ENCODE peak calls at places on chromosomes 12 and 14, in eight cellular contexts. One of them, this sample, is unnamed.

GRCh38 chr14:84885061-84885460 is 644.9 kb upstream of the FLRT2 start:
- DNase-seq in HEK293T: no peak
- DNase-seq in activated CD4-positive, alpha-beta T cell treated with anti-CD3 and anti-CD28 coated beads, Interleukin-2, amount 50 U/mL, for 4 hours: no peak
- DNase-seq in stimulated activated CD4-positive, alpha-beta T cell treated with anti-CD3 and anti-CD28 coated beads, Interleukin-4, amount 100 ng/mL, for 48 hours: no peak
- DNase-seq in fibroblast of pulmonary artery: no peak
- DNase-seq in neural crest cell: no peak
- DNase-seq in iris pigment epithelial cell: no peak
- DNase-seq in NCI-H1092: no peak
- DNase-seq in this sample: no peak

GRCh38 chr12:53324113-53324778 is 2.8 kb upstream of the AAAS start:
- DNase-seq in HEK293T: no peak
- DNase-seq in activated CD4-positive, alpha-beta T cell treated with anti-CD3 and anti-CD28 coated beads, Interleukin-2, amount 50 U/mL, for 4 hours: peak; percentile 42
- DNase-seq in stimulated activated CD4-positive, alpha-beta T cell treated with anti-CD3 and anti-CD28 coated beads, Interleukin-4, amount 100 ng/mL, for 48 hours: peak; percentile 52
- DNase-seq in fibroblast of pulmonary artery: no peak
- DNase-seq in neural crest cell: no peak
- DNase-seq in iris pigment epithelial cell: no peak
- DNase-seq in NCI-H1092: no peak
- DNase-seq in this sample: peak; percentile 73

GRCh38 chr12:12034344-12034743 is 36.4 kb upstream of the BCL2L14 start:
- DNase-seq in HEK293T: no peak
- DNase-seq in activated CD4-positive, alpha-beta T cell treated with anti-CD3 and anti-CD28 coated beads, Interleukin-2, amount 50 U/mL, for 4 hours: no peak
- DNase-seq in stimulated activated CD4-positive, alpha-beta T cell treated with anti-CD3 and anti-CD28 coated beads, Interleukin-4, amount 100 ng/mL, for 48 hours: no peak
- DNase-seq in fibroblast of pulmonary artery: no peak
- DNase-seq in neural crest cell: no peak
- DNase-seq in iris pigment epithelial cell: no peak
- DNase-seq in NCI-H1092: no peak
- DNase-seq in this sample: no peak

GRCh38 chr12:111761099-111761498 is 5.6 kb upstream of the ALDH2 start:
- DNase-seq in HEK293T: no peak
- DNase-seq in activated CD4-positive, alpha-beta T cell treated with anti-CD3 and anti-CD28 coated beads, Interleukin-2, amount 50 U/mL, for 4 hours: no peak
- DNase-seq in stimulated activated CD4-positive, alpha-beta T cell treated with anti-CD3 and anti-CD28 coated beads, Interleukin-4, amount 100 ng/mL, for 48 hours: no peak
- DNase-seq in fibroblast of pulmonary artery: no peak
- DNase-seq in neural crest cell: no peak
- DNase-seq in iris pigment epithelial cell: no peak
- DNase-seq in NCI-H1092: no peak
- DNase-seq in this sample: no peak

GRCh38 chr12:26928661-26929060 is 9.1 kb downstream of the INTS13 start:
- DNase-seq in HEK293T: no peak
- DNase-seq in activated CD4-positive, alpha-beta T cell treated with anti-CD3 and anti-CD28 coated beads, Interleukin-2, amount 50 U/mL, for 4 hours: no peak
- DNase-seq in stimulated activated CD4-positive, alpha-beta T cell treated with anti-CD3 and anti-CD28 coated beads, Interleukin-4, amount 100 ng/mL, for 48 hours: no peak
- DNase-seq in fibroblast of pulmonary artery: no peak
- DNase-seq in neural crest cell: no peak
- DNase-seq in iris pigment epithelial cell: no peak
- DNase-seq in NCI-H1092: no peak
- DNase-seq in this sample: no peak

GRCh38 chr12:73361867-73362230 is 1089.7 kb downstream of the TRHDE start:
- DNase-seq in HEK293T: no peak
- DNase-seq in activated CD4-positive, alpha-beta T cell treated with anti-CD3 and anti-CD28 coated beads, Interleukin-2, amount 50 U/mL, for 4 hours: no peak
- DNase-seq in stimulated activated CD4-positive, alpha-beta T cell treated with anti-CD3 and anti-CD28 coated beads, Interleukin-4, amount 100 ng/mL, for 48 hours: no peak
- DNase-seq in fibroblast of pulmonary artery: no peak
- DNase-seq in neural crest cell: no peak
- DNase-seq in iris pigment epithelial cell: no peak
- DNase-seq in NCI-H1092: no peak
- DNase-seq in this sample: no peak

GRCh38 chr12:64675795-64676194 is 65.5 kb downstream of the RASSF3 start:
- DNase-seq in HEK293T: no peak
- DNase-seq in activated CD4-positive, alpha-beta T cell treated with anti-CD3 and anti-CD28 coated beads, Interleukin-2, amount 50 U/mL, for 4 hours: no peak
- DNase-seq in stimulated activated CD4-positive, alpha-beta T cell treated with anti-CD3 and anti-CD28 coated beads, Interleukin-4, amount 100 ng/mL, for 48 hours: no peak
- DNase-seq in fibroblast of pulmonary artery: peak; percentile 61
- DNase-seq in neural crest cell: no peak
- DNase-seq in iris pigment epithelial cell: no peak
- DNase-seq in NCI-H1092: no peak
- DNase-seq in this sample: no peak

GRCh38 chr14:32472512-32473472 is 143.7 kb downstream of the AKAP6 start:
- DNase-seq in HEK293T: no peak
- DNase-seq in activated CD4-positive, alpha-beta T cell treated with anti-CD3 and anti-CD28 coated beads, Interleukin-2, amount 50 U/mL, for 4 hours: no peak
- DNase-seq in stimulated activated CD4-positive, alpha-beta T cell treated with anti-CD3 and anti-CD28 coated beads, Interleukin-4, amount 100 ng/mL, for 48 hours: no peak
- DNase-seq in fibroblast of pulmonary artery: peak; percentile 69
- DNase-seq in neural crest cell: no peak
- DNase-seq in iris pigment epithelial cell: peak; percentile 86
- DNase-seq in NCI-H1092: peak; percentile 43
- DNase-seq in this sample: no peak

GRCh38 chr14:47332099-47332498 is 343.3 kb downstream of the MDGA2 start:
- DNase-seq in HEK293T: no peak
- DNase-seq in activated CD4-positive, alpha-beta T cell treated with anti-CD3 and anti-CD28 coated beads, Interleukin-2, amount 50 U/mL, for 4 hours: no peak
- DNase-seq in stimulated activated CD4-positive, alpha-beta T cell treated with anti-CD3 and anti-CD28 coated beads, Interleukin-4, amount 100 ng/mL, for 48 hours: no peak
- DNase-seq in fibroblast of pulmonary artery: no peak
- DNase-seq in neural crest cell: no peak
- DNase-seq in iris pigment epithelial cell: no peak
- DNase-seq in NCI-H1092: no peak
- DNase-seq in this sample: no peak

GRCh38 chr12:71201136-71201679 is 43.4 kb upstream of the TSPAN8 start:
- DNase-seq in HEK293T: no peak
- DNase-seq in activated CD4-positive, alpha-beta T cell treated with anti-CD3 and anti-CD28 coated beads, Interleukin-2, amount 50 U/mL, for 4 hours: no peak
- DNase-seq in stimulated activated CD4-positive, alpha-beta T cell treated with anti-CD3 and anti-CD28 coated beads, Interleukin-4, amount 100 ng/mL, for 48 hours: no peak
- DNase-seq in fibroblast of pulmonary artery: no peak
- DNase-seq in neural crest cell: no peak
- DNase-seq in iris pigment epithelial cell: no peak
- DNase-seq in NCI-H1092: no peak
- DNase-seq in this sample: no peak

GRCh38 chr14:47917344-47917954 is 242.0 kb upstream of the MDGA2 start:
- DNase-seq in HEK293T: peak; percentile 10
- DNase-seq in activated CD4-positive, alpha-beta T cell treated with anti-CD3 and anti-CD28 coated beads, Interleukin-2, amount 50 U/mL, for 4 hours: no peak
- DNase-seq in stimulated activated CD4-positive, alpha-beta T cell treated with anti-CD3 and anti-CD28 coated beads, Interleukin-4, amount 100 ng/mL, for 48 hours: no peak
- DNase-seq in fibroblast of pulmonary artery: peak; percentile 21
- DNase-seq in neural crest cell: peak; percentile 33
- DNase-seq in iris pigment epithelial cell: peak; percentile 22
- DNase-seq in NCI-H1092: peak; percentile 9
- DNase-seq in this sample: no peak

GRCh38 chr12:79858518-79858917 is 76.4 kb downstream of the PPP1R12A start:
- DNase-seq in HEK293T: no peak
- DNase-seq in activated CD4-positive, alpha-beta T cell treated with anti-CD3 and anti-CD28 coated beads, Interleukin-2, amount 50 U/mL, for 4 hours: no peak
- DNase-seq in stimulated activated CD4-positive, alpha-beta T cell treated with anti-CD3 and anti-CD28 coated beads, Interleukin-4, amount 100 ng/mL, for 48 hours: no peak
- DNase-seq in fibroblast of pulmonary artery: peak; percentile 48
- DNase-seq in neural crest cell: no peak
- DNase-seq in iris pigment epithelial cell: peak; percentile 63
- DNase-seq in NCI-H1092: no peak
- DNase-seq in this sample: no peak

GRCh38 chr12:119082496-119082895 is 96.2 kb upstream of the HSPB8 start:
- DNase-seq in HEK293T: no peak
- DNase-seq in activated CD4-positive, alpha-beta T cell treated with anti-CD3 and anti-CD28 coated beads, Interleukin-2, amount 50 U/mL, for 4 hours: no peak
- DNase-seq in stimulated activated CD4-positive, alpha-beta T cell treated with anti-CD3 and anti-CD28 coated beads, Interleukin-4, amount 100 ng/mL, for 48 hours: no peak
- DNase-seq in fibroblast of pulmonary artery: no peak
- DNase-seq in neural crest cell: no peak
- DNase-seq in iris pigment epithelial cell: no peak
- DNase-seq in NCI-H1092: peak; percentile 37
- DNase-seq in this sample: no peak

GRCh38 chr12:56995201-56995929 is 11.0 kb downstream of the ZBTB39 start:
- DNase-seq in HEK293T: no peak
- DNase-seq in activated CD4-positive, alpha-beta T cell treated with anti-CD3 and anti-CD28 coated beads, Interleukin-2, amount 50 U/mL, for 4 hours: no peak
- DNase-seq in stimulated activated CD4-positive, alpha-beta T cell treated with anti-CD3 and anti-CD28 coated beads, Interleukin-4, amount 100 ng/mL, for 48 hours: no peak
- DNase-seq in fibroblast of pulmonary artery: no peak
- DNase-seq in neural crest cell: no peak
- DNase-seq in iris pigment epithelial cell: no peak
- DNase-seq in NCI-H1092: no peak
- DNase-seq in this sample: no peak

GRCh38 chr12:65106948-65107347 is 14.2 kb downstream of the WIF1 start:
- DNase-seq in HEK293T: no peak
- DNase-seq in activated CD4-positive, alpha-beta T cell treated with anti-CD3 and anti-CD28 coated beads, Interleukin-2, amount 50 U/mL, for 4 hours: no peak
- DNase-seq in stimulated activated CD4-positive, alpha-beta T cell treated with anti-CD3 and anti-CD28 coated beads, Interleukin-4, amount 100 ng/mL, for 48 hours: no peak
- DNase-seq in fibroblast of pulmonary artery: peak; percentile 17
- DNase-seq in neural crest cell: no peak
- DNase-seq in iris pigment epithelial cell: peak; percentile 12
- DNase-seq in NCI-H1092: no peak
- DNase-seq in this sample: no peak

GRCh38 chr14:69137456-69138188 is 15.3 kb downstream of the DCAF5 start:
- DNase-seq in HEK293T: no peak
- DNase-seq in activated CD4-positive, alpha-beta T cell treated with anti-CD3 and anti-CD28 coated beads, Interleukin-2, amount 50 U/mL, for 4 hours: no peak
- DNase-seq in stimulated activated CD4-positive, alpha-beta T cell treated with anti-CD3 and anti-CD28 coated beads, Interleukin-4, amount 100 ng/mL, for 48 hours: no peak
- DNase-seq in fibroblast of pulmonary artery: no peak
- DNase-seq in neural crest cell: no peak
- DNase-seq in iris pigment epithelial cell: peak; percentile 65
- DNase-seq in NCI-H1092: no peak
- DNase-seq in this sample: peak; percentile 18

GRCh38 chr12:106192659-106193403 is 54.1 kb upstream of the NUAK1 start:
- DNase-seq in HEK293T: no peak
- DNase-seq in activated CD4-positive, alpha-beta T cell treated with anti-CD3 and anti-CD28 coated beads, Interleukin-2, amount 50 U/mL, for 4 hours: no peak
- DNase-seq in stimulated activated CD4-positive, alpha-beta T cell treated with anti-CD3 and anti-CD28 coated beads, Interleukin-4, amount 100 ng/mL, for 48 hours: no peak
- DNase-seq in fibroblast of pulmonary artery: no peak
- DNase-seq in neural crest cell: no peak
- DNase-seq in iris pigment epithelial cell: no peak
- DNase-seq in NCI-H1092: no peak
- DNase-seq in this sample: no peak

GRCh38 chr14:54676822-54677708 is 110.1 kb downstream of the SAMD4A start:
- DNase-seq in HEK293T: no peak
- DNase-seq in activated CD4-positive, alpha-beta T cell treated with anti-CD3 and anti-CD28 coated beads, Interleukin-2, amount 50 U/mL, for 4 hours: no peak
- DNase-seq in stimulated activated CD4-positive, alpha-beta T cell treated with anti-CD3 and anti-CD28 coated beads, Interleukin-4, amount 100 ng/mL, for 48 hours: no peak
- DNase-seq in fibroblast of pulmonary artery: peak; percentile 97
- DNase-seq in neural crest cell: peak; percentile 9
- DNase-seq in iris pigment epithelial cell: peak; percentile 96
- DNase-seq in NCI-H1092: no peak
- DNase-seq in this sample: no peak

GRCh38 chr12:27966870-27967269 is 5.7 kb downstream of the PTHLH start:
- DNase-seq in HEK293T: no peak
- DNase-seq in activated CD4-positive, alpha-beta T cell treated with anti-CD3 and anti-CD28 coated beads, Interleukin-2, amount 50 U/mL, for 4 hours: no peak
- DNase-seq in stimulated activated CD4-positive, alpha-beta T cell treated with anti-CD3 and anti-CD28 coated beads, Interleukin-4, amount 100 ng/mL, for 48 hours: no peak
- DNase-seq in fibroblast of pulmonary artery: peak; percentile 95
- DNase-seq in neural crest cell: no peak
- DNase-seq in iris pigment epithelial cell: peak; percentile 97
- DNase-seq in NCI-H1092: no peak
- DNase-seq in this sample: peak; percentile 12

GRCh38 chr14:77406718-77407117 is 16.6 kb downstream of the NOXRED1 start:
- DNase-seq in HEK293T: no peak
- DNase-seq in activated CD4-positive, alpha-beta T cell treated with anti-CD3 and anti-CD28 coated beads, Interleukin-2, amount 50 U/mL, for 4 hours: no peak
- DNase-seq in stimulated activated CD4-positive, alpha-beta T cell treated with anti-CD3 and anti-CD28 coated beads, Interleukin-4, amount 100 ng/mL, for 48 hours: no peak
- DNase-seq in fibroblast of pulmonary artery: peak; percentile 88
- DNase-seq in neural crest cell: no peak
- DNase-seq in iris pigment epithelial cell: peak; percentile 14
- DNase-seq in NCI-H1092: no peak
- DNase-seq in this sample: peak; percentile 31

GRCh38 chr12:47419500-47419899 is 286.3 kb downstream of the RPAP3 start:
- DNase-seq in HEK293T: no peak
- DNase-seq in activated CD4-positive, alpha-beta T cell treated with anti-CD3 and anti-CD28 coated beads, Interleukin-2, amount 50 U/mL, for 4 hours: no peak
- DNase-seq in stimulated activated CD4-positive, alpha-beta T cell treated with anti-CD3 and anti-CD28 coated beads, Interleukin-4, amount 100 ng/mL, for 48 hours: no peak
- DNase-seq in fibroblast of pulmonary artery: no peak
- DNase-seq in neural crest cell: no peak
- DNase-seq in iris pigment epithelial cell: peak; percentile 80
- DNase-seq in NCI-H1092: no peak
- DNase-seq in this sample: no peak

GRCh38 chr14:69260979-69261605 is 1.1 kb downstream of the GALNT16 start:
- DNase-seq in HEK293T: peak; percentile 82
- DNase-seq in activated CD4-positive, alpha-beta T cell treated with anti-CD3 and anti-CD28 coated beads, Interleukin-2, amount 50 U/mL, for 4 hours: peak; percentile 13
- DNase-seq in stimulated activated CD4-positive, alpha-beta T cell treated with anti-CD3 and anti-CD28 coated beads, Interleukin-4, amount 100 ng/mL, for 48 hours: peak; percentile 39
- DNase-seq in fibroblast of pulmonary artery: no peak
- DNase-seq in neural crest cell: peak; percentile 48
- DNase-seq in iris pigment epithelial cell: no peak
- DNase-seq in NCI-H1092: no peak
- DNase-seq in this sample: peak; percentile 13

GRCh38 chr12:108642269-108642870 is 8.7 kb upstream of the SELPLG start:
- DNase-seq in HEK293T: no peak
- DNase-seq in activated CD4-positive, alpha-beta T cell treated with anti-CD3 and anti-CD28 coated beads, Interleukin-2, amount 50 U/mL, for 4 hours: no peak
- DNase-seq in stimulated activated CD4-positive, alpha-beta T cell treated with anti-CD3 and anti-CD28 coated beads, Interleukin-4, amount 100 ng/mL, for 48 hours: no peak
- DNase-seq in fibroblast of pulmonary artery: no peak
- DNase-seq in neural crest cell: no peak
- DNase-seq in iris pigment epithelial cell: no peak
- DNase-seq in NCI-H1092: no peak
- DNase-seq in this sample: no peak

GRCh38 chr12:130831876-130832405 is 7.1 kb downstream of the STX2 start:
- DNase-seq in HEK293T: no peak
- DNase-seq in activated CD4-positive, alpha-beta T cell treated with anti-CD3 and anti-CD28 coated beads, Interleukin-2, amount 50 U/mL, for 4 hours: no peak
- DNase-seq in stimulated activated CD4-positive, alpha-beta T cell treated with anti-CD3 and anti-CD28 coated beads, Interleukin-4, amount 100 ng/mL, for 48 hours: no peak
- DNase-seq in fibroblast of pulmonary artery: no peak
- DNase-seq in neural crest cell: no peak
- DNase-seq in iris pigment epithelial cell: no peak
- DNase-seq in NCI-H1092: no peak
- DNase-seq in this sample: peak; percentile 47

GRCh38 chr14:72063761-72064282 is 131.6 kb downstream of the RGS6 start:
- DNase-seq in HEK293T: no peak
- DNase-seq in activated CD4-positive, alpha-beta T cell treated with anti-CD3 and anti-CD28 coated beads, Interleukin-2, amount 50 U/mL, for 4 hours: no peak
- DNase-seq in stimulated activated CD4-positive, alpha-beta T cell treated with anti-CD3 and anti-CD28 coated beads, Interleukin-4, amount 100 ng/mL, for 48 hours: no peak
- DNase-seq in fibroblast of pulmonary artery: no peak
- DNase-seq in neural crest cell: no peak
- DNase-seq in iris pigment epithelial cell: no peak
- DNase-seq in NCI-H1092: no peak
- DNase-seq in this sample: no peak

GRCh38 chr14:105030194-105030593 is 9.3 kb upstream of the CDCA4 start:
- DNase-seq in HEK293T: no peak
- DNase-seq in activated CD4-positive, alpha-beta T cell treated with anti-CD3 and anti-CD28 coated beads, Interleukin-2, amount 50 U/mL, for 4 hours: no peak
- DNase-seq in stimulated activated CD4-positive, alpha-beta T cell treated with anti-CD3 and anti-CD28 coated beads, Interleukin-4, amount 100 ng/mL, for 48 hours: no peak
- DNase-seq in fibroblast of pulmonary artery: no peak
- DNase-seq in neural crest cell: no peak
- DNase-seq in iris pigment epithelial cell: no peak
- DNase-seq in NCI-H1092: no peak
- DNase-seq in this sample: no peak

GRCh38 chr14:103886304-103887169 is 39.2 kb upstream of the PPP1R13B start:
- DNase-seq in HEK293T: no peak
- DNase-seq in activated CD4-positive, alpha-beta T cell treated with anti-CD3 and anti-CD28 coated beads, Interleukin-2, amount 50 U/mL, for 4 hours: no peak
- DNase-seq in stimulated activated CD4-positive, alpha-beta T cell treated with anti-CD3 and anti-CD28 coated beads, Interleukin-4, amount 100 ng/mL, for 48 hours: no peak
- DNase-seq in fibroblast of pulmonary artery: peak; percentile 33
- DNase-seq in neural crest cell: no peak
- DNase-seq in iris pigment epithelial cell: peak; percentile 54
- DNase-seq in NCI-H1092: no peak
- DNase-seq in this sample: no peak

GRCh38 chr14:103547941-103548462 is 14.5 kb downstream of the BAG5 start:
- DNase-seq in HEK293T: no peak
- DNase-seq in activated CD4-positive, alpha-beta T cell treated with anti-CD3 and anti-CD28 coated beads, Interleukin-2, amount 50 U/mL, for 4 hours: no peak
- DNase-seq in stimulated activated CD4-positive, alpha-beta T cell treated with anti-CD3 and anti-CD28 coated beads, Interleukin-4, amount 100 ng/mL, for 48 hours: no peak
- DNase-seq in fibroblast of pulmonary artery: no peak
- DNase-seq in neural crest cell: no peak
- DNase-seq in iris pigment epithelial cell: no peak
- DNase-seq in NCI-H1092: no peak
- DNase-seq in this sample: no peak

GRCh38 chr12:118543651-118544050 is 167.3 kb downstream of the SUDS3 start:
- DNase-seq in HEK293T: no peak
- DNase-seq in activated CD4-positive, alpha-beta T cell treated with anti-CD3 and anti-CD28 coated beads, Interleukin-2, amount 50 U/mL, for 4 hours: no peak
- DNase-seq in stimulated activated CD4-positive, alpha-beta T cell treated with anti-CD3 and anti-CD28 coated beads, Interleukin-4, amount 100 ng/mL, for 48 hours: no peak
- DNase-seq in fibroblast of pulmonary artery: no peak
- DNase-seq in neural crest cell: no peak
- DNase-seq in iris pigment epithelial cell: no peak
- DNase-seq in NCI-H1092: no peak
- DNase-seq in this sample: no peak

GRCh38 chr12:120100630-120101029 is 15.9 kb downstream of the RAB35 start:
- DNase-seq in HEK293T: no peak
- DNase-seq in activated CD4-positive, alpha-beta T cell treated with anti-CD3 and anti-CD28 coated beads, Interleukin-2, amount 50 U/mL, for 4 hours: no peak
- DNase-seq in stimulated activated CD4-positive, alpha-beta T cell treated with anti-CD3 and anti-CD28 coated beads, Interleukin-4, amount 100 ng/mL, for 48 hours: no peak
- DNase-seq in fibroblast of pulmonary artery: peak; percentile 68
- DNase-seq in neural crest cell: no peak
- DNase-seq in iris pigment epithelial cell: peak; percentile 40
- DNase-seq in NCI-H1092: peak; percentile 52
- DNase-seq in this sample: no peak

GRCh38 chr12:102883204-102883799 is 33.7 kb downstream of the PAH start:
- DNase-seq in HEK293T: peak; percentile 61
- DNase-seq in activated CD4-positive, alpha-beta T cell treated with anti-CD3 and anti-CD28 coated beads, Interleukin-2, amount 50 U/mL, for 4 hours: peak; percentile 13
- DNase-seq in stimulated activated CD4-positive, alpha-beta T cell treated with anti-CD3 and anti-CD28 coated beads, Interleukin-4, amount 100 ng/mL, for 48 hours: peak; percentile 18
- DNase-seq in fibroblast of pulmonary artery: peak; percentile 28
- DNase-seq in neural crest cell: peak; percentile 71
- DNase-seq in iris pigment epithelial cell: peak; percentile 21
- DNase-seq in NCI-H1092: peak; percentile 22
- DNase-seq in this sample: peak; percentile 37

GRCh38 chr12:92649511-92650227 is 53.1 kb upstream of the PLEKHG7 start:
- DNase-seq in HEK293T: peak; percentile 71
- DNase-seq in activated CD4-positive, alpha-beta T cell treated with anti-CD3 and anti-CD28 coated beads, Interleukin-2, amount 50 U/mL, for 4 hours: peak; percentile 48
- DNase-seq in stimulated activated CD4-positive, alpha-beta T cell treated with anti-CD3 and anti-CD28 coated beads, Interleukin-4, amount 100 ng/mL, for 48 hours: peak; percentile 40
- DNase-seq in fibroblast of pulmonary artery: peak; percentile 91
- DNase-seq in neural crest cell: peak; percentile 59
- DNase-seq in iris pigment epithelial cell: peak; percentile 91
- DNase-seq in NCI-H1092: peak; percentile 13
- DNase-seq in this sample: peak; percentile 68

GRCh38 chr12:607541-608001 is 55.7 kb downstream of the NINJ2 start:
- DNase-seq in HEK293T: no peak
- DNase-seq in activated CD4-positive, alpha-beta T cell treated with anti-CD3 and anti-CD28 coated beads, Interleukin-2, amount 50 U/mL, for 4 hours: no peak
- DNase-seq in stimulated activated CD4-positive, alpha-beta T cell treated with anti-CD3 and anti-CD28 coated beads, Interleukin-4, amount 100 ng/mL, for 48 hours: no peak
- DNase-seq in fibroblast of pulmonary artery: peak; percentile 59
- DNase-seq in neural crest cell: no peak
- DNase-seq in iris pigment epithelial cell: no peak
- DNase-seq in NCI-H1092: no peak
- DNase-seq in this sample: no peak

GRCh38 chr14:55454264-55455151 is 14.1 kb upstream of the TBPL2 start:
- DNase-seq in HEK293T: peak; percentile 20
- DNase-seq in activated CD4-positive, alpha-beta T cell treated with anti-CD3 and anti-CD28 coated beads, Interleukin-2, amount 50 U/mL, for 4 hours: no peak
- DNase-seq in stimulated activated CD4-positive, alpha-beta T cell treated with anti-CD3 and anti-CD28 coated beads, Interleukin-4, amount 100 ng/mL, for 48 hours: no peak
- DNase-seq in fibroblast of pulmonary artery: peak; percentile 92
- DNase-seq in neural crest cell: no peak
- DNase-seq in iris pigment epithelial cell: peak; percentile 85
- DNase-seq in NCI-H1092: peak; percentile 98
- DNase-seq in this sample: peak; percentile 14